ENCODE peak calls at places on chromosomes 5 and 9, in nine cellular contexts. One of them, this sample, is unnamed.

GRCh38 chr5:76808142-76808691 is 10.6 kb upstream of the F2RL1 start:
- DNase-seq in left ventricle myocardium inferior: no peak
- DNase-seq in heart left ventricle: no peak
- DNase-seq in CD4-positive, alpha-beta T cell: no peak
- DNase-seq in Peyer's patch: no peak
- DNase-seq in HepG2: no peak
- DNase-seq in progenitor cell of endocrine pancreas: no peak
- DNase-seq in AG04449: no peak
- DNase-seq in nephron progenitor cell: no peak
- DNase-seq in this sample: no peak

GRCh38 chr5:79736528-79737514 is 47.2 kb downstream of the CMYA5 start:
- DNase-seq in left ventricle myocardium inferior: no peak
- DNase-seq in heart left ventricle: no peak
- DNase-seq in CD4-positive, alpha-beta T cell: no peak
- DNase-seq in Peyer's patch: no peak
- DNase-seq in HepG2: no peak
- DNase-seq in progenitor cell of endocrine pancreas: no peak
- DNase-seq in AG04449: no peak
- DNase-seq in nephron progenitor cell: no peak
- DNase-seq in this sample: no peak

GRCh38 chr9:88789785-88790184 is 201.5 kb upstream of the S1PR3 start:
- DNase-seq in left ventricle myocardium inferior: no peak
- DNase-seq in heart left ventricle: no peak
- DNase-seq in CD4-positive, alpha-beta T cell: no peak
- DNase-seq in Peyer's patch: no peak
- DNase-seq in HepG2: no peak
- DNase-seq in progenitor cell of endocrine pancreas: no peak
- DNase-seq in AG04449: no peak
- DNase-seq in nephron progenitor cell: no peak
- DNase-seq in this sample: no peak

GRCh38 chr5:150656191-150657132 is 4.6 kb upstream of the MYOZ3 start:
- DNase-seq in left ventricle myocardium inferior: peak
- DNase-seq in heart left ventricle: peak
- DNase-seq in CD4-positive, alpha-beta T cell: peak
- DNase-seq in Peyer's patch: peak
- DNase-seq in HepG2: peak
- DNase-seq in progenitor cell of endocrine pancreas: peak
- DNase-seq in AG04449: no peak
- DNase-seq in nephron progenitor cell: peak
- DNase-seq in this sample: peak

GRCh38 chr5:98458004-98458403 is 315.5 kb upstream of the RGMB start:
- DNase-seq in left ventricle myocardium inferior: no peak
- DNase-seq in heart left ventricle: no peak
- DNase-seq in CD4-positive, alpha-beta T cell: no peak
- DNase-seq in Peyer's patch: no peak
- DNase-seq in HepG2: no peak
- DNase-seq in progenitor cell of endocrine pancreas: no peak
- DNase-seq in AG04449: peak
- DNase-seq in nephron progenitor cell: no peak
- DNase-seq in this sample: no peak

GRCh38 chr9:130847306-130848217 is 12.5 kb downstream of the ABL1 start:
- DNase-seq in left ventricle myocardium inferior: peak
- DNase-seq in heart left ventricle: peak
- DNase-seq in CD4-positive, alpha-beta T cell: no peak
- DNase-seq in Peyer's patch: no peak
- DNase-seq in HepG2: peak
- DNase-seq in progenitor cell of endocrine pancreas: no peak
- DNase-seq in AG04449: peak
- DNase-seq in nephron progenitor cell: no peak
- DNase-seq in this sample: no peak

GRCh38 chr9:77714077-77714549 is 66.0 kb upstream of the GNA14 start:
- DNase-seq in left ventricle myocardium inferior: no peak
- DNase-seq in heart left ventricle: no peak
- DNase-seq in CD4-positive, alpha-beta T cell: no peak
- DNase-seq in Peyer's patch: no peak
- DNase-seq in HepG2: no peak
- DNase-seq in progenitor cell of endocrine pancreas: no peak
- DNase-seq in AG04449: no peak
- DNase-seq in nephron progenitor cell: peak
- DNase-seq in this sample: no peak

GRCh38 chr5:74356009-74356695 is 284.4 kb downstream of the ENC1 start:
- DNase-seq in left ventricle myocardium inferior: no peak
- DNase-seq in heart left ventricle: no peak
- DNase-seq in CD4-positive, alpha-beta T cell: no peak
- DNase-seq in Peyer's patch: no peak
- DNase-seq in HepG2: no peak
- DNase-seq in progenitor cell of endocrine pancreas: no peak
- DNase-seq in AG04449: no peak
- DNase-seq in nephron progenitor cell: no peak
- DNase-seq in this sample: no peak

GRCh38 chr5:4544049-4544675 is 596.0 kb upstream of the ADAMTS16 start:
- DNase-seq in left ventricle myocardium inferior: no peak
- DNase-seq in heart left ventricle: no peak
- DNase-seq in CD4-positive, alpha-beta T cell: no peak
- DNase-seq in Peyer's patch: no peak
- DNase-seq in HepG2: no peak
- DNase-seq in progenitor cell of endocrine pancreas: no peak
- DNase-seq in AG04449: no peak
- DNase-seq in nephron progenitor cell: no peak
- DNase-seq in this sample: no peak

DNA sequence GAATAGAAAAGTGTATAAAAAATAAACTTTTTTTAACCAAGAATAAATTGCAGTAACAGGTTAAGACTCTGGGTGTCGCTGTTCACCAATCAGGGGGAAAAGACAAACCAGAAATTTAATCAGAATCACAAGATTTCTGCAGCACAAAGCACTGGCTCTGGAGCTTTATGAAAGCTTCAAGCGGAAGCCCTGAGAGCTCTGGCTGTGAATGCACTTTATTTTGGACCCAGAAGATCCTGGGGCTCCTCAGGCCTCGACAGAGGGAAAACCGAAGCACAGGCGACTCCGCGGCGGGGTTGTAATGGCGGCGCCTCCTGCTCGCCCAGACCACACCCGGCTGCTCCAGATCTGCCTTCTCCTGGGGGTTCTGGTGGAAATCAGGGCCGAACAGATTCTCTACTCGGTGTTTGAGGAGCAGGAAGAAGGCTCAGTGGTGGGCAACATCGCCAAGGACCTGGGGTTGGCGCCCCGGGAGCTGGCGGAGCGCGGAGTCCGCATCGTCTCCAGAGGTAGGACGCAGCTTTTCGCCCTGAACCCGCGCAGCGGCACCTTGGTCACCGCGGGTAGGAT is at the start of gene PCDHGA4:
- DNase-seq in left ventricle myocardium inferior: no peak
- DNase-seq in heart left ventricle: no peak
- DNase-seq in CD4-positive, alpha-beta T cell: no peak
- DNase-seq in Peyer's patch: no peak
- DNase-seq in HepG2: no peak
- DNase-seq in progenitor cell of endocrine pancreas: no peak
- DNase-seq in AG04449: no peak
- DNase-seq in nephron progenitor cell: no peak
- DNase-seq in this sample: no peak
- TF ChIP-seq CTCF in left ventricle myocardium inferior: peak
- TF ChIP-seq CTCF in heart left ventricle: peak
- TF ChIP-seq CTCF in CD4-positive, alpha-beta T cell: no peak
- TF ChIP-seq CTCF in Peyer's patch: peak
- TF ChIP-seq CTCF in HepG2: peak
- TF ChIP-seq CTCF in progenitor cell of endocrine pancreas: peak
- TF ChIP-seq CTCF in AG04449: peak
- TF ChIP-seq CTCF in nephron progenitor cell: no peak
- TF ChIP-seq CTCF in this sample: no peak

GRCh38 chr5:67844937-67845336 is 370.6 kb upstream of the PIK3R1 start:
- DNase-seq in left ventricle myocardium inferior: no peak
- DNase-seq in heart left ventricle: no peak
- DNase-seq in CD4-positive, alpha-beta T cell: no peak
- DNase-seq in Peyer's patch: no peak
- DNase-seq in HepG2: no peak
- DNase-seq in progenitor cell of endocrine pancreas: no peak
- DNase-seq in AG04449: no peak
- DNase-seq in nephron progenitor cell: no peak
- DNase-seq in this sample: no peak

GRCh38 chr5:67842806-67843205 is 372.8 kb upstream of the PIK3R1 start:
- DNase-seq in left ventricle myocardium inferior: no peak
- DNase-seq in heart left ventricle: no peak
- DNase-seq in CD4-positive, alpha-beta T cell: no peak
- DNase-seq in Peyer's patch: no peak
- DNase-seq in HepG2: no peak
- DNase-seq in progenitor cell of endocrine pancreas: no peak
- DNase-seq in AG04449: no peak
- DNase-seq in nephron progenitor cell: no peak
- DNase-seq in this sample: no peak
- TF ChIP-seq CTCF in left ventricle myocardium inferior: no peak
- TF ChIP-seq CTCF in heart left ventricle: no peak
- TF ChIP-seq CTCF in CD4-positive, alpha-beta T cell: no peak
- TF ChIP-seq CTCF in Peyer's patch: no peak
- TF ChIP-seq CTCF in HepG2: no peak
- TF ChIP-seq CTCF in progenitor cell of endocrine pancreas: peak
- TF ChIP-seq CTCF in AG04449: peak
- TF ChIP-seq CTCF in nephron progenitor cell: no peak
- TF ChIP-seq CTCF in this sample: no peak

GRCh38 chr5:123215929-123216702 is 127.1 kb downstream of the PRDM6 start:
- DNase-seq in left ventricle myocardium inferior: no peak
- DNase-seq in heart left ventricle: no peak
- DNase-seq in CD4-positive, alpha-beta T cell: no peak
- DNase-seq in Peyer's patch: no peak
- DNase-seq in HepG2: no peak
- DNase-seq in progenitor cell of endocrine pancreas: no peak
- DNase-seq in AG04449: no peak
- DNase-seq in nephron progenitor cell: no peak
- DNase-seq in this sample: no peak
- TF ChIP-seq CTCF in left ventricle myocardium inferior: no peak
- TF ChIP-seq CTCF in heart left ventricle: no peak
- TF ChIP-seq CTCF in CD4-positive, alpha-beta T cell: no peak
- TF ChIP-seq CTCF in Peyer's patch: no peak
- TF ChIP-seq CTCF in HepG2: no peak
- TF ChIP-seq CTCF in progenitor cell of endocrine pancreas: no peak
- TF ChIP-seq CTCF in AG04449: no peak
- TF ChIP-seq CTCF in nephron progenitor cell: no peak
- TF ChIP-seq CTCF in this sample: no peak

GRCh38 chr5:180161420-180162303 is 47.3 kb downstream of the RASGEF1C start:
- DNase-seq in left ventricle myocardium inferior: no peak
- DNase-seq in heart left ventricle: no peak
- DNase-seq in CD4-positive, alpha-beta T cell: no peak
- DNase-seq in Peyer's patch: no peak
- DNase-seq in HepG2: peak
- DNase-seq in progenitor cell of endocrine pancreas: no peak
- DNase-seq in AG04449: no peak
- DNase-seq in nephron progenitor cell: no peak
- DNase-seq in this sample: no peak
- TF ChIP-seq CTCF in left ventricle myocardium inferior: no peak
- TF ChIP-seq CTCF in heart left ventricle: no peak
- TF ChIP-seq CTCF in CD4-positive, alpha-beta T cell: no peak
- TF ChIP-seq CTCF in Peyer's patch: no peak
- TF ChIP-seq CTCF in HepG2: peak
- TF ChIP-seq CTCF in progenitor cell of endocrine pancreas: no peak
- TF ChIP-seq CTCF in AG04449: no peak
- TF ChIP-seq CTCF in nephron progenitor cell: no peak
- TF ChIP-seq CTCF in this sample: no peak

DNA sequence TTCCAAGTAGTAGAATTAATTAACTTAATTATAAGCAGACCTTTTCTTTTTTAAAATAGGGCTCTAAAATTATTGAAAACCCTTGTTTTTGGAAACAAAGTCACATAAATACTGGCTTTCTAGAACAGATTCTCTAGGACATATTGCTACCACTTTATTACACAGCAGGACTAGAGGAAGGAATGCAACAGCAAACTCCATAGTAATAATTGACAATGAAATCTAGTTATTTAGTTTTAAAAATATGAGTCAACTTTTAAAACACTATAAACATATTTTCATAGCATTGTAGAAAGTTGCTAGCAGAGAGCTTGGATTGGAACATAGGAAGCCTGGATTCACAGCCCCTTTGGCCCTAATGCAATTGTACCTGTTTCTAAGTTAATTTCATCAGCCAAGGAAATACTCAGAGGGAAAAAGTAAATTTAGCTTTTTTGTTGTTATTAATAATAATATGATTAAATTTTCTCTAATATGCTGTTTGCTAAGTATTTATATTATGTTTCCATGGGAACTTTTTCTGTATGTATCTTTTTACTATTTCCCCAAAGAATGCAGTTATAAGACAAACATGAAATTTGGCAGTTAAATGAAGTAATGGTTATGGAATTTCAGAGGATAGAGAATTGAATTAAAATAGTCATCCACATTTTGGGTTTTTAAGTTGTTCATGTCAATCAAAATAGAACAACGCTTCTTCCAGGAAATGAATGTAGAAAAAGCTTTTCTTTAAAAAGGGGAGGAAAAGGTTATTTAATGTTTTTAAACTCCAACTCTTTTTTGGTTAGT is 45.6 kb downstream of the VCAN start:
- DNase-seq in left ventricle myocardium inferior: no peak
- DNase-seq in heart left ventricle: no peak
- DNase-seq in CD4-positive, alpha-beta T cell: no peak
- DNase-seq in Peyer's patch: no peak
- DNase-seq in HepG2: no peak
- DNase-seq in progenitor cell of endocrine pancreas: no peak
- DNase-seq in AG04449: no peak
- DNase-seq in nephron progenitor cell: no peak
- DNase-seq in this sample: no peak
- TF ChIP-seq CTCF in left ventricle myocardium inferior: no peak
- TF ChIP-seq CTCF in heart left ventricle: no peak
- TF ChIP-seq CTCF in CD4-positive, alpha-beta T cell: no peak
- TF ChIP-seq CTCF in Peyer's patch: no peak
- TF ChIP-seq CTCF in HepG2: no peak
- TF ChIP-seq CTCF in progenitor cell of endocrine pancreas: no peak
- TF ChIP-seq CTCF in AG04449: peak
- TF ChIP-seq CTCF in nephron progenitor cell: no peak
- TF ChIP-seq CTCF in this sample: no peak

GRCh38 chr9:94042516-94042915 is 41.7 kb upstream of the PTPDC1 start:
- DNase-seq in left ventricle myocardium inferior: no peak
- DNase-seq in heart left ventricle: no peak
- DNase-seq in CD4-positive, alpha-beta T cell: no peak
- DNase-seq in Peyer's patch: no peak
- DNase-seq in HepG2: no peak
- DNase-seq in progenitor cell of endocrine pancreas: no peak
- DNase-seq in AG04449: no peak
- DNase-seq in nephron progenitor cell: no peak
- DNase-seq in this sample: no peak
- TF ChIP-seq CTCF in left ventricle myocardium inferior: no peak
- TF ChIP-seq CTCF in heart left ventricle: no peak
- TF ChIP-seq CTCF in CD4-positive, alpha-beta T cell: no peak
- TF ChIP-seq CTCF in Peyer's patch: no peak
- TF ChIP-seq CTCF in HepG2: no peak
- TF ChIP-seq CTCF in progenitor cell of endocrine pancreas: no peak
- TF ChIP-seq CTCF in AG04449: no peak
- TF ChIP-seq CTCF in nephron progenitor cell: no peak
- TF ChIP-seq CTCF in this sample: no peak

This sample was measured in activated B cell treated with CpG ODN at 0.5 μM for 24 hours.